ENCODE peak calls at places on chromosomes 4 and X, in four cellular contexts. Z, L, E and K are unnamed samples.

GRCh38 chrX:56986138-56986537 is 9.2 kb downstream of the SPIN3 start:
- DNase-seq in Z (no peak), L (no peak), E (no peak), K (no peak)

GRCh38 chr4:118811008-118811764 is 24.7 kb downstream of the SEC24D start:
- DNase-seq in Z (no peak), L (no peak), E (peak), K (no peak)

GRCh38 chr4:187415227-187415626 is 580.3 kb upstream of the ZFP42 start:
- DNase-seq in Z (no peak), L (no peak), E (no peak), K (no peak)

GRCh38 chrX:23383411-23383810 is 48.8 kb downstream of the PTCHD1 start:
- DNase-seq in Z (no peak), L (no peak), E (no peak), K (no peak)

GRCh38 chrX:113157496-113157895 is 316.9 kb upstream of the AMOT start:
- DNase-seq in Z (no peak), L (peak), E (peak), K (no peak)

GRCh38 chr4:74158561-74159396 is 861 bp downstream of the MTHFD2L start:
- DNase-seq in Z (no peak), L (no peak), E (peak), K (no peak)

GRCh38 chr4:147723316-147723715 is 8.6 kb upstream of the ARHGAP10 start:
- DNase-seq in Z (peak), L (no peak), E (no peak), K (no peak)

GRCh38 chrX:68721991-68722860 is 74.8 kb downstream of the STARD8 start:
- DNase-seq in Z (no peak), L (no peak), E (no peak), K (no peak)

GRCh38 chr4:159141193-159141592 is 38.3 kb downstream of the RAPGEF2 start:
- DNase-seq in Z (no peak), L (no peak), E (no peak), K (no peak)

GRCh38 chr4:37693450-37694190 is 7.4 kb upstream of the RELL1 start:
- DNase-seq in Z (no peak), L (no peak), E (no peak), K (no peak)

GRCh38 chrX:153922932-153923857 is 2.9 kb downstream of the ARHGAP4 start:
- DNase-seq in Z (peak), L (no peak), E (no peak), K (peak)

GRCh38 chrX:130110379-130111219 is at the start of gene ELF4:
- DNase-seq in Z (peak), L (peak), E (peak), K (no peak)

GRCh38 chr4:8182858-8183725 is 16.0 kb upstream of the SH3TC1 start:
- DNase-seq in Z (peak), L (no peak), E (no peak), K (peak)

GRCh38 chrX:100341111-100341510 is 69.0 kb downstream of the PCDH19 start:
- DNase-seq in Z (no peak), L (no peak), E (no peak), K (no peak)